ENCODE peak calls at places on chromosomes 13 and 19, in four cellular contexts. F, D, M and C are unnamed samples.

GRCh38 chr13:97426695-97427094 is 7.3 kb upstream of the RAP2A start:
- DNase-seq in D (no peak), M (no peak), F (no peak), C (no peak)

GRCh38 chr13:40189426-40189825 is 477.0 kb downstream of the FOXO1 start:
- DNase-seq in D (no peak), F (no peak), M (no peak), C (no peak)

GRCh38 chr13:29591310-29591709 is 4.2 kb downstream of the SLC7A1 start:
- DNase-seq in F (no peak), M (no peak), D (peak), C (no peak)

GRCh38 chr19:47417746-47418594 is 1.4 kb downstream of the MEIS3 start:
- DNase-seq in M (no peak), D (no peak), F (no peak), C (no peak)

GRCh38 chr19:1020868-1021425 is at the start of gene TMEM259:
- DNase-seq in F (peak), M (peak), D (peak), C (peak)

GRCh38 chr13:41631296-41631965 is 174.1 kb downstream of the RGCC start:
- DNase-seq in F (no peak), D (no peak), M (no peak), C (no peak)

GRCh38 chr13:98856983-98857382 is 104.5 kb upstream of the SLC15A1 start:
- DNase-seq in F (no peak), D (no peak), M (no peak), C (no peak)

GRCh38 chr13:35898041-35898440 is 233.1 kb downstream of the DCLK1 start:
- DNase-seq in M (no peak), F (no peak), D (no peak), C (no peak)

GRCh38 chr19:35714601-35715354 is 3.0 kb upstream of the KMT2B start:
- DNase-seq in F (no peak), D (no peak), M (no peak), C (no peak)

GRCh38 chr13:113029487-113030258 is 60.7 kb downstream of the MCF2L start:
- DNase-seq in F (no peak), M (no peak), D (peak), C (peak)

GRCh38 chr19:35042954-35043604 is 1.6 kb downstream of the HPN start:
- DNase-seq in D (no peak), M (no peak), F (no peak), C (no peak)

GRCh38 chr13:110106726-110107125 is 200.2 kb downstream of the COL4A1 start:
- DNase-seq in M (no peak), F (no peak), D (peak), C (peak)

GRCh38 chr13:49641810-49642291 is 13.5 kb downstream of the ARL11 start:
- DNase-seq in F (no peak), M (no peak), D (peak), C (peak)

GRCh38 chr13:104286566-104287290 is 1220.5 kb upstream of the SLC10A2 start:
- DNase-seq in D (no peak), M (no peak), F (no peak), C (peak)

GRCh38 chr13:28459911-28460310 is 35.0 kb downstream of the FLT1 start:
- DNase-seq in F (no peak), M (no peak), D (no peak), C (no peak)

GRCh38 chr13:31765441-31765840 is 26.1 kb downstream of the RXFP2 start:
- DNase-seq in F (no peak), D (peak), M (no peak), C (peak)

GRCh38 chr19:42466521-42467436 is 24.0 kb upstream of the CXCL17 start:
- DNase-seq in M (no peak), F (no peak), D (no peak), C (no peak)

GRCh38 chr19:51009061-51009891 is 7.9 kb upstream of the KLK8 start:
- DNase-seq in F (peak), D (no peak), M (no peak), C (no peak)

GRCh38 chr19:39970424-39970673 is 616 bp upstream of the PSMC4 start:
- DNase-seq in M (no peak), D (no peak), F (no peak), C (no peak)

GRCh38 chr19:10070730-10071446 is 15.2 kb upstream of the SHFL start:
- DNase-seq in D (no peak), M (no peak), F (no peak), C (no peak)

GRCh38 chr19:11535792-11536595 is 2.7 kb upstream of the CNN1 start:
- DNase-seq in D (peak), F (peak), M (peak), C (peak)

GRCh38 chr19:12052571-12053169 is at the start of gene ZNF878:
- DNase-seq in M (no peak), F (peak), D (peak), C (peak)

GRCh38 chr13:24502567-24503375 is 9.8 kb downstream of the PARP4 start:
- DNase-seq in F (no peak), M (no peak), D (peak), C (peak)

GRCh38 chr19:46036745-46037126 is 4.1 kb downstream of the IGFL4 start:
- DNase-seq in F (no peak), M (no peak), D (no peak), C (no peak)

GRCh38 chr19:48244289-48244688 is 11.4 kb downstream of the CARD8 start:
- DNase-seq in D (no peak), M (no peak), F (no peak), C (no peak)

GRCh38 chr13:69793803-69794453 is 313.7 kb upstream of the ATXN8OS start:
- DNase-seq in M (no peak), F (no peak), D (no peak), C (peak)